ENCODE peak calls at places on chromosomes 12 and 14, in four cellular contexts. P, O, B and G are unnamed samples.

GRCh38 chr14:101808020-101808641 is 46.6 kb downstream of the PPP2R5C start:
- DNase-seq in P (no peak), O (peak; percentile 44), B (no peak), G (peak; percentile 81)

GRCh38 chr12:123655420-123655819 is 15.5 kb upstream of the TCTN2 start:
- DNase-seq in P (no peak), O (no peak), B (no peak), G (no peak)

GRCh38 chr14:28294834-28295440 is 471.6 kb upstream of the FOXG1 start:
- DNase-seq in P (peak; percentile 16), O (no peak), B (no peak), G (no peak)

GRCh38 chr12:77559400-77560074 is 271.2 kb upstream of the NAV3 start:
- DNase-seq in P (no peak), O (no peak), B (no peak), G (no peak)

GRCh38 chr14:69013943-69014782 is 35.1 kb upstream of the ACTN1 start:
- DNase-seq in P (no peak), O (no peak), B (peak; percentile 83), G (peak; percentile 86)

GRCh38 chr12:127389923-127390322 is 877.0 kb upstream of the TMEM132C start:
- DNase-seq in P (no peak), O (peak; percentile 42), B (peak; percentile 60), G (peak; percentile 73)

GRCh38 chr12:76020731-76021672 is 10.6 kb downstream of the PHLDA1 start:
- DNase-seq in P (peak; percentile 87), O (no peak), B (peak; percentile 99), G (no peak)

GRCh38 chr12:132153501-132154340 is 9.5 kb downstream of the NOC4L start:
- DNase-seq in P (peak; percentile 78), O (peak; percentile 75), B (peak; percentile 61), G (peak; percentile 95)

GRCh38 chr12:6827437-6827894 is 741 bp upstream of the P3H3 start:
- DNase-seq in P (peak; percentile 33), O (peak; percentile 83), B (peak; percentile 79), G (peak; percentile 95)

GRCh38 chr12:89525002-89525823 is 617 bp upstream of the GALNT4 start:
- DNase-seq in P (peak; percentile 58), O (peak; percentile 46), B (peak; percentile 21), G (peak; percentile 71)

GRCh38 chr12:78818487-78818886 is 46.1 kb upstream of the SYT1 start:
- DNase-seq in P (no peak), O (no peak), B (no peak), G (peak; percentile 64)

GRCh38 chr12:12883369-12884001 is 7.9 kb upstream of the GPRC5A start:
- DNase-seq in P (peak; percentile 87), O (no peak), B (peak; percentile 79), G (no peak)

GRCh38 chr12:118358607-118359540 is 13.8 kb downstream of the TAOK3 start:
- DNase-seq in P (peak; percentile 17), O (no peak), B (no peak), G (no peak)

GRCh38 chr14:75905505-75905904 is 76.3 kb downstream of the TGFB3 start:
- DNase-seq in P (peak; percentile 62), O (no peak), B (peak; percentile 53), G (no peak)

GRCh38 chr14:95185033-95185432 is 27.7 kb upstream of the DICER1 start:
- DNase-seq in P (no peak), O (no peak), B (no peak), G (no peak)

GRCh38 chr12:88935856-88936255 is 355.6 kb upstream of the KITLG start:
- DNase-seq in P (no peak), O (no peak), B (peak; percentile 13), G (no peak)

GRCh38 chr12:50242751-50243191 is 40.5 kb downstream of the LIMA1 start:
- DNase-seq in P (peak; percentile 97), O (no peak), B (peak; percentile 83), G (no peak)

GRCh38 chr12:55720894-55721444 is 776 bp downstream of the RDH5 start:
- DNase-seq in P (peak; percentile 98), O (no peak), B (peak; percentile 91), G (peak; percentile 84)

GRCh38 chr12:78421011-78421410 is 443.6 kb upstream of the SYT1 start:
- DNase-seq in P (no peak), O (no peak), B (peak; percentile 8), G (no peak)

GRCh38 chr12:57907281-57907680 is 34.1 kb upstream of the ATP23 start:
- DNase-seq in P (peak; percentile 51), O (no peak), B (no peak), G (no peak)

GRCh38 chr12:124862768-124863408 is 776 bp downstream of the SCARB1 start:
- DNase-seq in P (peak; percentile 34), O (no peak), B (no peak), G (no peak)

GRCh38 chr12:113818278-113818677 is 147.8 kb downstream of the RBM19 start:
- DNase-seq in P (no peak), O (no peak), B (peak; percentile 8), G (no peak)

GRCh38 chr14:36820111-36820709 is 158.6 kb downstream of the PAX9 start:
- DNase-seq in P (no peak), O (no peak), B (no peak), G (no peak)

GRCh38 chr12:106282457-106283097 is 20.0 kb upstream of the TCP11L2 start:
- DNase-seq in P (peak; percentile 91), O (peak; percentile 35), B (peak; percentile 55), G (peak; percentile 76)

GRCh38 chr14:61528591-61529021 is 166.7 kb upstream of the HIF1A start:
- DNase-seq in P (peak; percentile 61), O (no peak), B (peak; percentile 98), G (no peak)
- H2AK5ac ChIP-seq in P (peak overlapping the region; percentile 47), O (peak overlapping the region; percentile 12), B (peak overlapping the region; percentile 95), G (no peak overlapping the region)

GRCh38 chr12:8917031-8917430 is 2.7 kb downstream of the PHC1 start:
- DNase-seq in P (peak; percentile 48), O (no peak), B (no peak), G (no peak)

GRCh38 chr12:8913702-8914032 is 642 bp upstream of the PHC1 start:
- DNase-seq in P (peak; percentile 45), O (no peak), B (no peak), G (no peak)

GRCh38 chr12:8912910-8913309 is 1.4 kb upstream of the PHC1 start:
- DNase-seq in P (peak; percentile 95), O (no peak), B (no peak), G (peak; percentile 78)

GRCh38 chr12:8916154-8916553 is 1.8 kb downstream of the PHC1 start:
- DNase-seq in P (no peak), O (no peak), B (no peak), G (no peak)

DNA sequence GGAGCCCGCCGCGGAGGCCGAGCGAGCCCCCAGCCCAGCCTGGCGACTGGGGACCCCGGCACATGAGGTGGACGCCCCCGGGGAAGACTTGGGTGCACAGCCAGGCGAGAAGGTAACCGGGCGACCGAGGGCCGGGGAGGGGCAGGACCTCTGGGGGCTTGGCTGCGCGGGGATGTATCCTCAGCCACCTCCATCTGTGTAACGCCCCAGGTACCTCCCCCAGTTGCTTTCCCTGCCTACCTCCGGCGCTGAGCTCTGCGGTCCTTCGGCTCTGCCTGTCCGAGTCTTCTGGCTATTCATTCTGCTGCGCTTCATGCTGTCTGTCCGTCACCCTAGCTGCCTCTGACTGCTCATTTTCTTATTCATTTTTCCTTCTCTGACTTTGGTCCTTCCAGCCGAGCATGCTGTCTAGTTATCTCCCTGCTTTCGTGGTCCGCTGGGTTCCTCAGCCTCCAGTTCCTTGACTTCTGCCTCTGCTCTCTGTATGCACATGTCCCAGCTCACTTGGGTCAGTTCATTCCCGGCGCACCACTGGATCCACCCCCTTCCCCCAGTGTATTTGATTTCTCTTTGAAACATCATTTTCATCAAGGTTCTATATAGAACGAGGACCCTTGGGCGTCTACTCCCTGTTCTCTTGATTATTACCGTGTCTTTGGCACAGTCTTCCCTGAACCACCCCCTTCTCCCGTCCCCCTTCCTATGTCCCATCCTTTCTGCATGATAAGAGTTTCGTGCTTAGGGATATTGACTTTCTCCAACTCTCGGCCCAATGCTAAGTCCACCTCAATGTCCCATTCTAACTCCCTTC is 612 bp downstream of the PHC1 start:
- DNase-seq in P (peak; percentile 68), O (peak; percentile 44), B (peak; percentile 37), G (peak; percentile 83)
- H3K23ac ChIP-seq in P (no peak overlapping the region), O (peak overlapping the region; percentile 44), B (peak overlapping the region; percentile 80), G (no peak overlapping the region)

DNA sequence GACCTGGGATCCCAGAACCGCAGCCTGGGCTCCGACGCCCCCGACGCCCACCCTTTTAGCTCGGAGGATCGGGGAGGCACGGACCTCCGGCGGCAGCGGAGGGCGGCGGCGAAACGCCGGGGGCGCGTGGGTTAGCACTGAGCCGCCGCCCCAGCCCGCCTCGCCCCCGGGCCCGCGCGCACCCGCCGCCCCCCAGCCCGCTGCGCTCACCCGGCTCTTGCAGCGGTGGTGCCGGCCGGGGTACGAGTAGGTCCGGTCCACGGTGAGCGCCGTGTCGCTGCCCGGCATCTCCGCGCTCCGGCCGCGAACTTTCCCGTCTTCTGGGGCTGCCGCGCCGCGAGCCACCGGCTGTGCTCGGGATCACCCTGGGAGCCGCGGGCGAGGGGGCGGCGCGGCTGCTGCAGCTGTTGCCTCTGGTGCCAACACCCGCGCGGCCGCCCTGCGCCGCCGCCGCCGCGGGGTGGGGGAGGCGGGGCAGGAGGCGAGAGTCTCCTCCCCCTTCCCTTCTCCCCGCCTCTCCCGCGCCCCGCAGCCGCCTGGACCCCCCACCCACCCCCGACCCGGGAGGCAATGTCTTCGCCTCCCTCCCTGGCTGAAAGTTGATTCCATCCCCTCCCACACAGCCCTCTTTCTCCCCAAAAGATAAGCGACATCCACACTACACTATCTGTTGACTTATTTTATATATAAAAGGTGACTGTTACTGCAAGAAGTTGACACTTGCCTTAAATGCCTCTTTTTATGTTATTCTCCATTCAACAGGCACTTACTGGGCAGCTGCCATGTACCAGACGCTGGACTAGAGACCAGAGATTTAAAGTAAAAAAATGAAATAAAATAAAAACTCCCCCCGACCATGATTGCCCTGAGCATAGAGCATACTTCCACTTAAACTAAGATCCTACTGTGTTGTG is at the start of gene TMCC3:
- DNase-seq in P (peak; percentile 88), O (peak; percentile 50), B (no peak), G (peak; percentile 58)
- H4K91ac ChIP-seq in P (peak within 1 kb of the TSS; percentile 84), O (no peak within 1 kb of the TSS), B (no peak within 1 kb of the TSS), G (no peak within 1 kb of the TSS)

GRCh38 chr12:38507839-38508238 is 191.3 kb downstream of the ALG10B start:
- DNase-seq in P (no peak), O (no peak), B (no peak), G (no peak)
- H2AK5ac ChIP-seq in P (no peak overlapping the region), O (no peak overlapping the region), B (no peak overlapping the region), G (no peak overlapping the region)

DNA sequence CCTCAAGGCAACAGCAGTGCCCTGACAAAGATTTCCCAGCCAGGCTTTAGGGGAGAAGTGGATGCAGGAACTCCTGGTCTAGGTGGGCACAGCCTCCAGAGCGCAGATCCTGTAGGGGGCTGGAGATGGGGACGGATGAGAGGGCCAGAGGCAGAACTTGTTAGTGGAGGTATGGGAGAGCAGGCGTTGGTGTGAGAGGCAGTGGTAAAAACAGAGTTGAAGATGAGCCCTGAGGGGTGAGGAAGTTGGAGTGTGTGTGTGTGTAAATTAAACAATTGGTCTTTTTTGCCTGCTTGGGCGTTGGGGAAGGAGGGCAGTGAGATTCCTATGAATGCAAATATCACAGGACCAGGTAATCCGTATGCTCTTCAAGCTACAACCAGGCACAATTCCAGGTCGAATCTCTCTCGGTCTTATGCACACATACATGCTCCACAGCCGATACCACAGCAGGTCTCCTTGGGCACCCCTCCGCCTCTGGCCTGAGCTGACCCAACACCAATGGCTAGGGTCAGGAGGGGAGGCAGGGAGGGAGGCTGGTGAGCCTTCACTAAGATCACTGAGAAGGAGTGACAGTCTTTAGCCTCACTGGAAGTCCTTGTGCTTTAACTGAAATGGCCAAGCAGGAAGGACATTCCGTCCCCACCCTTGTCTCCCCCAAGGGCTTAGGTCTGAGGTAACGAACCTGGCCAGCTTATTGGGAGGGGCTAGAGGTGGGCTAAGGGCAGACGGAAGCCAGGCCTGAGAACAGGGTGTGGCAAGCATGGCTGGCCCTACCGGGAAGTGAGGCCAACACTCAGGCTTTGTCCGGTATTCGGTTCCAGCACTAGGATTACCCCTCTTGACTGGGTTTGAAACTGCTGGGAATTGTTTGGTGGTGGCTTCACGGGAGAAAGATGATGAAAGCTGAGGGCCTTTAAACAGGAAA is 1.5 kb upstream of the KRT7 start:
- DNase-seq in P (peak; percentile 90), O (no peak), B (no peak), G (no peak)
- H3K23ac ChIP-seq in P (no peak overlapping the region), O (no peak overlapping the region), B (peak overlapping the region; percentile 99), G (no peak overlapping the region)